ENCODE peak calls at places on chromosomes 5 and 9, in ten cellular contexts. D is right atrium auricular region, L is brain microvascular endothelial cell, S is hepatocyte, K is left lung, X is neural progenitor cell, P is fibroblast of the aortic adventitia, I is cardiac fibroblast, M is astrocyte of the spinal cord, F is body of pancreas. A is an unnamed sample.
A peak's percentile ranks its signal among the peaks of the same experiment; 100 is the strongest.

GRCh38 chr5:54895816-54896341 is 89.5 kb downstream of the ESM1 start:
- DNase-seq in D (no peak), L (peak; percentile 60), S (peak; percentile 69), K (no peak), X (peak; percentile 58), P (peak; percentile 73), I (peak; percentile 73), M (peak; percentile 59), F (peak; percentile 39), A (peak; percentile 19)

GRCh38 chr5:133361922-133362321 is 250.4 kb downstream of the FSTL4 start:
- DNase-seq in D (peak; percentile 26), L (no peak), S (no peak), K (no peak), X (no peak), P (peak; percentile 5), I (no peak), M (no peak), F (no peak), A (no peak)

GRCh38 chr9:110842169-110842568 is 173.6 kb downstream of the MUSK start:
- DNase-seq in D (no peak), L (no peak), S (peak; percentile 15), K (no peak), X (no peak), P (no peak), I (peak; percentile 8), M (peak; percentile 32), F (no peak), A (peak; percentile 25)

GRCh38 chr5:140801494-140801841 is 611 bp downstream of the PCDHA3 start:
- DNase-seq in D (no peak), L (no peak), S (no peak), K (no peak), X (no peak), P (no peak), I (no peak), M (no peak), F (no peak), A (no peak)

GRCh38 chr5:123035320-123035949 is 1.1 kb downstream of the PPIC start:
- DNase-seq in D (peak; percentile 67), L (peak; percentile 25), S (peak; percentile 77), K (peak; percentile 69), X (peak; percentile 69), P (peak; percentile 47), I (peak; percentile 25), M (peak; percentile 25), F (peak; percentile 47), A (peak; percentile 79)

GRCh38 chr5:17114715-17115599 is 102.5 kb upstream of the BASP1 start:
- DNase-seq in D (no peak), L (no peak), S (no peak), K (no peak), X (no peak), P (no peak), I (no peak), M (no peak), F (no peak), A (no peak)

GRCh38 chr9:34611811-34612787 is at the start of gene RPP25L:
- DNase-seq in D (peak; percentile 85), L (peak; percentile 53), S (peak; percentile 96), K (peak; percentile 91), X (peak; percentile 95), P (peak; percentile 72), I (peak; percentile 87), M (peak; percentile 82), F (peak; percentile 88), A (peak; percentile 98)

GRCh38 chr5:29822499-29822898 is 1371.0 kb upstream of the CDH6 start:
- DNase-seq in D (no peak), L (no peak), S (no peak), K (no peak), X (no peak), P (no peak), I (no peak), M (no peak), F (no peak), A (no peak)

GRCh38 chr5:154287136-154287535 is 96.6 kb downstream of the GALNT10 start:
- DNase-seq in D (no peak), L (peak; percentile 70), S (peak; percentile 60), K (peak; percentile 52), X (peak; percentile 11), P (peak; percentile 89), I (peak; percentile 88), M (peak; percentile 82), F (peak; percentile 37), A (peak; percentile 34)

GRCh38 chr9:99192786-99193465 is 28.8 kb downstream of the ALG2 start:
- DNase-seq in D (no peak), L (no peak), S (no peak), K (no peak), X (no peak), P (peak; percentile 25), I (peak; percentile 14), M (no peak), F (no peak), A (no peak)

GRCh38 chr9:120532475-120532874 is 47.5 kb downstream of the CDK5RAP2 start:
- DNase-seq in D (no peak), L (peak; percentile 1), S (peak; percentile 59), K (peak; percentile 64), X (no peak), P (peak; percentile 63), I (peak; percentile 62), M (peak; percentile 29), F (peak; percentile 15), A (no peak)

GRCh38 chr5:373710-374602 is 52.4 kb downstream of the AHRR start:
- DNase-seq in D (peak; percentile 46), L (no peak), S (peak; percentile 95), K (no peak), X (peak; percentile 64), P (peak; percentile 68), I (peak; percentile 77), M (peak; percentile 46), F (no peak), A (peak; percentile 88)

GRCh38 chr9:90511711-90512110 is 130.9 kb downstream of the DIRAS2 start:
- DNase-seq in D (no peak), L (no peak), S (no peak), K (no peak), X (no peak), P (no peak), I (no peak), M (no peak), F (no peak), A (no peak)

GRCh38 chr9:90504486-90504885 is 138.1 kb downstream of the DIRAS2 start:
- DNase-seq in D (no peak), L (no peak), S (no peak), K (no peak), X (no peak), P (no peak), I (no peak), M (no peak), F (no peak), A (no peak)

GRCh38 chr9:90505695-90506094 is 136.9 kb downstream of the DIRAS2 start:
- DNase-seq in D (no peak), L (no peak), S (no peak), K (no peak), X (no peak), P (no peak), I (no peak), M (no peak), F (no peak), A (no peak)

DNA sequence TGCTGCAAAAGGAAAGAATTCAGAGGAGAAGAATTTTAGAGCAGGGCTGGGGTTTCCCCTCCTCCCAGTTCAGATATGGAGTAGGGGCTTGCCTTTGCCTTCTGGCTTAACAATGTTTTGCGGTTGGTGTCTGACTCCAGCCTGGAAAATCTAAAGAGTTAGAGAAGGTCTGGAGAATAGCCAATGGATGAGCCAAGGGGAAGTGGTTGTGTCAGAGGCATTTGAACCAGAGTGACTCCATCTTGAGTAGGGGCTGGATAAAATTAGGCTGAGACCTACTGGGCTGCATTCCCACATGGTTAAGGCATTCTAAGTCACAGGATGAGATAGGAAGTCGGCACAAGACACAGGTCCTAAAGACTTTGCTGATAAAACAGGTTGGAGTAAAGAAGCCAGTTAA is 133.7 kb downstream of the DIRAS2 start:
- DNase-seq in D (no peak), L (no peak), S (no peak), K (no peak), X (no peak), P (no peak), I (no peak), M (no peak), F (no peak), A (no peak)
- H3K4me3 ChIP-seq in D (no peak overlapping the region), L (no peak overlapping the region), S (no peak overlapping the region), K (no peak overlapping the region), X (no peak overlapping the region), P (no peak overlapping the region), I (no peak overlapping the region), M (no peak overlapping the region), F (no peak overlapping the region), A (no peak overlapping the region)

DNA sequence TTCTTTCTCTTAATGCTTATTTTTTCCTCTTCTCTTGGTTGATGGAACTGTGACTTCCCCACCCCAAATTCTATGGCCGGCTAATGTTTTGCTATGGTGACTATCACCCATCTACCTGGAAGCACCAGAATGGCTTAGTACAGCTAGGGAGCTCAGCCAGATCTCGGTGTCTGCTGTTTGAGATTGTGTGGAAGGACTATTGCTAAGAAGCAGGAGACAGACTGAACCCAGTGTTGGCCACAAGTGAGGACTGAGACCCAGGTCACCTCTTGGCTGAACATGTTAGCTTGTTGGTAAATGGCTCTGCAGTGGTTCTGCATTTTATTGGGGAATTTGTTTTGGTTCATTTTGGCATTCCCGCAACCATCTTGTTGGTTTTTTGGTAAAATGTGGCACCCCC is 2.7 kb downstream of the PRRC2B start:
- DNase-seq in D (no peak), L (no peak), S (peak; percentile 14), K (no peak), X (no peak), P (no peak), I (no peak), M (no peak), F (no peak), A (no peak)
- H3K4me3 ChIP-seq in D (no peak overlapping the region), L (peak overlapping the region; percentile 29), S (no peak overlapping the region), K (peak overlapping the region; percentile 70), X (peak overlapping the region; percentile 100), P (peak overlapping the region; percentile 55), I (no peak overlapping the region), M (peak overlapping the region; percentile 30), F (no peak overlapping the region), A (peak overlapping the region; percentile 13)

DNA sequence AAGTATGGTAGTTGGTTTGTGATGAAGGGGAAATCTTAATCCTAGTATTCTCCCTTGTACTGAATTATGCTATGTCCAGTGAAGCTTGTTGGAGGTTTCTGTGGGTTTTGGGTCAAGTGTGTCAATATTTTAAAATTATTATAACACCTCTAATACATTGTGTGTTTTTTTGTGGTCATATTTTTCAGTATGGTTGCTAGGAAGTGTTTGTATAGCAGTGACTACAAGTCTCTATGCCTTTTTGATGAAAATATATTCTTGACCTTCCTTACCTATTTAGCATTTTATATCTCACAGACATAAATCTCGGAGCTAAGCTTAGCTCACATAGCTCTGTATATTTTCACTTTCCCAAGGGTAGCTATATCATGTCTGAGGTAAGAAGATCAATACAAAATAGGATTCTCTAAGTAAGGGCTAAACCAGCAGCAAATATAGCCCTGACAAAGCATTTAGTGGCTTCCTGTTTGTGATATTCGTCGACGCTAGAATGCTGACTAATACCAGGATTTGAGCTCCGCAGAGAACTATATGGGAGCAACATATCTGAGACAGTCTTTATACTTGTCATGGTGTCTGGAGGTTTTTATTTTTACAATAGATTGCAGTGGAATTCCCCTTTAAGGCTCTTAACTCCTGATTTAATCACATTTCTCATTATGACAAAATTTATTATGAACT is 82.3 kb downstream of the MACIR start:
- DNase-seq in D (no peak), L (peak; percentile 68), S (no peak), K (no peak), X (no peak), P (peak; percentile 21), I (peak; percentile 14), M (no peak), F (no peak), A (no peak)
- H3K4me3 ChIP-seq in D (no peak overlapping the region), L (no peak overlapping the region), S (no peak overlapping the region), K (no peak overlapping the region), X (no peak overlapping the region), P (no peak overlapping the region), I (no peak overlapping the region), M (no peak overlapping the region), F (no peak overlapping the region), A (no peak overlapping the region)

GRCh38 chr9:38047301-38048251 is 21.5 kb downstream of the SHB start:
- DNase-seq in D (peak; percentile 84), L (peak; percentile 93), S (peak; percentile 80), K (peak; percentile 71), X (peak; percentile 68), P (peak; percentile 93), I (peak; percentile 82), M (peak; percentile 92), F (peak; percentile 92), A (peak; percentile 64)
- H3K4me3 ChIP-seq in D (no peak overlapping the region), L (peak overlapping the region; percentile 13), S (no peak overlapping the region), K (no peak overlapping the region), X (peak overlapping the region; percentile 5), P (peak overlapping the region; percentile 13), I (no peak overlapping the region), M (no peak overlapping the region), F (no peak overlapping the region), A (no peak overlapping the region)